ENCODE peak calls at places on chromosomes 5 and 9, in four cellular contexts. H, Z, Q and I are unnamed samples.

GRCh38 chr5:44332360-44332971 is 56.8 kb downstream of the FGF10 start:
- DNase-seq in H (no peak), Z (no peak), Q (peak), I (peak)

GRCh38 chr9:2655411-2655901 is 33.9 kb downstream of the VLDLR start:
- DNase-seq in H (no peak), Z (no peak), Q (peak), I (peak)

GRCh38 chr5:181223041-181223728 is at the start of gene TRIM41:
- DNase-seq in H (peak), Z (peak), Q (peak), I (peak)

GRCh38 chr5:6710078-6710477 is 3.2 kb upstream of the TENT4A start:
- DNase-seq in H (no peak), Z (no peak), Q (no peak), I (no peak)

GRCh38 chr5:57592236-57592635 is 109.6 kb upstream of the ACTBL2 start:
- DNase-seq in H (no peak), Z (no peak), Q (peak), I (no peak)

GRCh38 chr5:31993182-31993961 is 180.7 kb downstream of the GOLPH3 start:
- DNase-seq in H (no peak), Z (no peak), Q (peak), I (peak)

GRCh38 chr5:118703241-118703640 is 285.1 kb downstream of the DTWD2 start:
- DNase-seq in H (no peak), Z (no peak), Q (no peak), I (no peak)

GRCh38 chr9:89796606-89797005 is 191.8 kb downstream of the GADD45G start:
- DNase-seq in H (no peak), Z (no peak), Q (no peak), I (no peak)

GRCh38 chr5:58056546-58056945 is 403.3 kb downstream of the PLK2 start:
- DNase-seq in H (no peak), Z (no peak), Q (peak), I (no peak)

GRCh38 chr9:98501776-98502175 is 207.0 kb downstream of the GABBR2 start:
- DNase-seq in H (peak), Z (peak), Q (no peak), I (no peak)

GRCh38 chr5:36450229-36451024 is 148.7 kb upstream of the RANBP3L start:
- DNase-seq in H (no peak), Z (no peak), Q (no peak), I (no peak)

GRCh38 chr9:5553211-5553610 is 42.9 kb downstream of the PDCD1LG2 start:
- DNase-seq in H (no peak), Z (no peak), Q (peak), I (peak)

GRCh38 chr5:31827862-31828261 is 188.9 kb downstream of the PDZD2 start:
- DNase-seq in H (no peak), Z (no peak), Q (peak), I (peak)

GRCh38 chr5:149310947-149311675 is 34.2 kb upstream of the GRPEL2 start:
- DNase-seq in H (no peak), Z (peak), Q (peak), I (peak)

GRCh38 chr5:10858307-10858706 is 97.3 kb upstream of the DAP start:
- DNase-seq in H (no peak), Z (no peak), Q (no peak), I (no peak)
- H3K18ac ChIP-seq in H (no peak), Z (no peak), Q (no peak), I (no peak)

GRCh38 chr5:1726469-1726865 is 73.2 kb downstream of the MRPL36 start:
- DNase-seq in H (peak), Z (peak), Q (no peak), I (no peak)
- H2AFZ ChIP-seq in H (no peak), Z (no peak), Q (no peak), I (no peak)

DNA sequence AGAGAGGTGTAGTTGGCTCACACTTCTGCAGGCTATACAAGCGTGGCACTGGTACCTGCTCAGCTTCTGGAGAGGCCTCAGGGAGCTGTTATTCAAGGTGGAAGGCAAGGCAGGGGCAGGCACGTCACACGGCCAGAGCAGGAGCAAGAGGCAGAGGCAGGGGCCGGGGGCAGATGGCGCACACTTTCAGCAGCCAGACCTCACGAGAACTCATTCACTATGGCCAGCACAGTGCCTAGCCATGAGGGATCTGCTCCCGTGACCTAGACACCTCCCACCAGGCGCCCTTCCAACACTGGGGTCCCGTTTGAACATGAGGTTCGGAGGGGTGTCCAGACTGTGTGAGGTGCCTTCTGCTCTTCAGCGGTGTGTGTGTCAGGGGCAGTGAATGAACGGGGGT is 71.0 kb upstream of the FCN1 start:
- DNase-seq in H (no peak), Z (no peak), Q (no peak), I (no peak)
- H3K4ac ChIP-seq in H (no peak), Z (no peak), Q (no peak), I (no peak)

DNA sequence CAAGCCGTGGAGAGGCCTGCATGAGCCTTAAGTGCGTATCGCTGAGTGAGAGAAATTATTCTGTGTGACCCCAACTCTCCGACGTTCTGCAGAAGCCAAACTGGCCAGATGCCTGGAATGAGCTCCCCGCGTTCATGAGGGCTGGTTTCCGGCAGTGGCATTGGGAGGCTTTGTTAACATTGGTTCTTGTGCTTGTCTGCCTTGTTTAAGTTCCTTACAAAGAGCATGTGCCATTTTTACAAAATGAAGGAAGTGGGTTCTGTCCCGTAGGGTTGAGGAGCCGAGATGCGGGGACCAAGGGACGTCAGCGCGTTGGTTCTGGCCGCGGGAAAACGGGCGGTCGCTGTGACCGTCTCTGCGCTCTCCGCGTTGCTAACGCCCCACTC is 13.2 kb downstream of the RABL6 start:
- DNase-seq in H (no peak), Z (no peak), Q (no peak), I (peak)
- H3K18ac ChIP-seq in H (peak), Z (no peak), Q (no peak), I (no peak)

DNA sequence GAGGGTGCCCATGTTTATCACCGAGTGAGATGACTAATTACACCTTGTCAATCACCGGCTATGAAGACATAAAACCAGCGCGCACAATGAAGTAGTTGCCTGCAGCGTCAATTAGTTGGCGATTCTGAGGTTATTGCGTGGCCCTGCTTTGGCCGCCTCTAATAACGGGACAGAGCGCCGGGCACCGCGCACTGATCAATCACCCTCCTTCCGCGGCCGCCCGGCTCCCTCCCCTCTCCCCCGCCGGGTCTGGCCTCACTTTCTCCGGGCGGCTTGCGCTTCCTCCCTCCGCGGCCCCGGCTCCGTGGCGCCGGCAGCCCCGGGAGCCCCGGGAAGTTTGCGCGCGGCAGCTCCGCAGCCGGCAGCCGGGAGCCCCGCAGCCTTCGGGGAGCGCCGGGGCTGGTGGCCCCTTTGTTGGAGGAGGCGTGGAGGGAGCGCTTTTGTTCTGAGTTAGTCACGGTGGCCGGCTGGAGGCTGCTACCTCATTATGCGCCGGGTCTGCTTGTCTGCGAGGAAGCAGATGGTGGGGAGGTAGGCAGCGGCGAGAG is 3.2 kb upstream of the LHX2 start:
- DNase-seq in H (peak), Z (peak), Q (no peak), I (no peak)
- H2AFZ ChIP-seq in H (no peak), Z (no peak), Q (no peak), I (no peak)

GRCh38 chr9:693460-694390 is 147.8 kb upstream of the DMRT1 start:
- DNase-seq in H (no peak), Z (no peak), Q (peak), I (peak)

GRCh38 chr9:692636-693459 is 148.6 kb upstream of the DMRT1 start:
- DNase-seq in H (no peak), Z (no peak), Q (no peak), I (no peak)

GRCh38 chr9:694499-695154 is 146.9 kb upstream of the DMRT1 start:
- DNase-seq in H (no peak), Z (no peak), Q (peak), I (peak)

GRCh38 chr9:690517-691111 is 150.9 kb upstream of the DMRT1 start:
- DNase-seq in H (peak), Z (no peak), Q (no peak), I (no peak)

DNA sequence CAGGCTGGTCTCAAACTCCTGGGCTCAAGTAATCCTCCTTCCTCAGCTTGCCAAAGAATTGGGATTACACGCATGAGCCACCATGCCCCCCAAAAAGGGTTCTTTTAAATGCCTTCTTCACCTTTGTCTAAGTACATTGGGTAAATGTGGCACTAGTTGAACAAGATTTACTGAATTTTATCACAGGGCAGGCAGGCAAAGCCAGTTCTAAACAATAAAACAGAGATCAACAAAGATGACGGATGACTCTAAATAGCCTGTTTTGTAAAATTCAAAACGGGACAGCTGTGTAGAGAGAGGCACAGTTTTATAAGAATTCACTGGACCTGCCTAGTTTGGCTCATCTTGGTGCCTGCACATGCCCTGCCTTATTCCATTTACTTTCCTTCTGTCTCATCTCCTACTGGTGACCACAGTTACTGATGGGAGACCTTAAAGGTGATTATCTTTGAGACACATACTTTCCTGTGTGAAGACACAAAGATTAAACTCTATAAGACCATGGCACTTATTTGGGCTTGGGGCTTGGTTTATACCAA is 149.6 kb upstream of the DMRT1 start:
- DNase-seq in H (no peak), Z (no peak), Q (no peak), I (no peak)
- H3K4ac ChIP-seq in H (no peak), Z (no peak), Q (peak), I (no peak)

DNA sequence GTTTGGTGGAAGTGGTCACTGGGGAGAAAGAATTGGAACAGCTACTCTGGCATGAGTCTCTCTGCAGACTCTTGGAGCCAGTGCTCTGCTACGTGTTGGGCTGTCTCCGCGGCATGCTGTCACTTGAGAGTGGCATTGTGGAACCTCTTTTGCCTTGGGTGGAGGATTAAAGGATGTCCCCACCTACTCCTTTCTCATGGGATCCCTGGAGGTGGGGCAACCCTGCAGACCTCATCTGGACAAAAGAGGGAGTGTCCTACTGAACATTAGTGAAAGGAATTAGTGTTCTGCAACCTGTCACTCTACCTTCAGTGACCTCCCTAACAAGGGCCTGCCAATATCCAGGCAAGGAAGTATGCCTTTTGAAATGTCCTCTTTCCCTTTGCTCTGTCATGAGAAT is 280.6 kb downstream of the PSAT1 start:
- DNase-seq in H (no peak), Z (no peak), Q (no peak), I (no peak)
- H3K18ac ChIP-seq in H (no peak), Z (no peak), Q (no peak), I (no peak)

DNA sequence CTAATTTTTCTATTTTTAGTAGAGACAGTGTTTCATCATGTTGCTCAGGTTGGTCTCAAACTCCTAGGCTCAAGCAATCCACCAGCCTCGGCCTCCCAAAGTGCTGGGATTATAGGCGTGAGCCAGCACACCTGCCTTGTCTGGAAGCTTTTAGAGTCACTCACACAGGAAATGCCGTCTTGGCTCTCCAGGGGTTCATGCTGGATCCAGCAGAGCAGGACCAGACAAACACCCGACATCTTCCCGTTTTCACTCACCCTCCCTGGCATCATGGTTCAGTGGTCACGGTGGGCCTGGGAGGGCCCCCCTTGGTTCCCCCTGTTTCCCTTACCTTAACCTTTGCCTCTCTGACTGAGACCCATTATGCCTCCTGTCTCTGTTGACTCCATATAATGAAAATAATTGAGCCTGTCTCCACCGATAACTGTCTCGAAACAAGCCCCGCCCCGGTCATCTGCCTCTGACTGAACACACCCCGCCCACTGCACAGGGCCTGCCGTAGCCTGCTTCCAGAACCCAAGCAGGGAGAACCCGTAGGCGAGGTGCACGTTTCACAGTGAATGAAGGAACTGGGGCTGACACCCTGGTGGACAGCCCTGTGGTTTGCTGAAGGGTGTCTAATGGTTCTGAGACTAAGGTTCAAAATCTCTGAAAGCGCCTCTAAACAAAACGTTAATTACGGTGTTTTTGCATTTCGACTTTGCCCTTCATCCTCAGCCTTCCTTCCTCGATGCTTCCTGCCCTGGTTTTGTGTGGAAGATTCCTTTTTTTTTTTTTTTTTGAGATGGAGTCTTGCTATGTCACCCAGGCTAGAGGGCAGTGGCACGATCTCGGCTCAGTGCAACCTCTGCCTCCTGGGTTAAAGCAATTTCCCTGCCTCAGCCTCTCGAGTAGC is 39.7 kb upstream of the SPRY4 start:
- DNase-seq in H (no peak), Z (peak), Q (no peak), I (peak)
- H2AFZ ChIP-seq in H (no peak), Z (no peak), Q (peak), I (no peak)